ENCODE peak calls at places on chromosomes 16 and 17, in five cellular contexts. G, H, F, X and T are unnamed samples.
A peak's percentile ranks its signal among the peaks of the same experiment; 100 is the strongest.

GRCh38 chr17:75854111-75854748 is 905 bp downstream of the WBP2 start:
- DNase-seq in H (peak; percentile 47), G (peak; percentile 56), F (no peak), X (no peak), T (no peak)

GRCh38 chr16:84119368-84119767 is 2.6 kb upstream of the MBTPS1 start:
- DNase-seq in H (no peak), F (no peak), X (no peak), G (no peak), T (no peak)

GRCh38 chr16:47359478-47359877 is 101.4 kb downstream of the ITFG1 start:
- DNase-seq in F (no peak), G (no peak), X (no peak), H (no peak), T (no peak)

GRCh38 chr17:77282524-77283515 is 142.1 kb downstream of the SEC14L1 start:
- DNase-seq in G (no peak), H (no peak), X (no peak), F (peak; percentile 52), T (no peak)

GRCh38 chr16:48277158-48277557 is 29.8 kb upstream of the ABCC11 start:
- DNase-seq in G (no peak), X (no peak), H (no peak), F (no peak), T (no peak)

GRCh38 chr16:15482068-15482747 is 47.8 kb downstream of the BMERB1 start:
- DNase-seq in X (peak; percentile 19), H (peak; percentile 88), F (peak; percentile 95), G (peak; percentile 93), T (no peak)

GRCh38 chr16:75304521-75305363 is 53.3 kb upstream of the BCAR1 start:
- DNase-seq in H (no peak), X (peak; percentile 41), F (no peak), G (peak; percentile 92), T (no peak)

GRCh38 chr17:74565116-74565515 is 2.2 kb downstream of the CD300H start:
- DNase-seq in X (no peak), G (no peak), F (no peak), H (no peak), T (no peak)

GRCh38 chr16:31899505-31899904 is 25.9 kb downstream of the ZNF267 start:
- DNase-seq in G (no peak), X (no peak), F (no peak), H (no peak), T (no peak)

GRCh38 chr16:4316732-4317461 is 1.0 kb downstream of the GLIS2 start:
- DNase-seq in G (no peak), X (peak; percentile 60), H (peak; percentile 49), F (peak; percentile 66), T (no peak)

GRCh38 chr17:79246226-79246794 is 171.7 kb downstream of the ENGASE start:
- DNase-seq in H (no peak), G (no peak), X (no peak), F (no peak), T (no peak)

GRCh38 chr17:8272421-8272820 is 16.0 kb upstream of the RANGRF start:
- DNase-seq in F (no peak), X (no peak), G (no peak), H (no peak), T (no peak)

GRCh38 chr17:75125984-75126383 is 5.6 kb downstream of the NT5C start:
- DNase-seq in F (peak; percentile 45), H (no peak), G (no peak), X (no peak), T (no peak)

GRCh38 chr16:23296994-23297393 is 5.1 kb upstream of the SCNN1B start:
- DNase-seq in X (no peak), H (peak; percentile 70), G (no peak), F (peak; percentile 3), T (no peak)

GRCh38 chr17:74163271-74163821 is 40.1 kb upstream of the RPL38 start:
- DNase-seq in X (no peak), F (no peak), G (no peak), H (no peak), T (no peak)

GRCh38 chr16:12620150-12620549 is 183.5 kb downstream of the CPPED1 start:
- DNase-seq in X (no peak), F (no peak), H (no peak), G (no peak), T (no peak)

GRCh38 chr16:67284699-67285646 is 5.6 kb downstream of the PLEKHG4 start:
- DNase-seq in X (no peak), H (peak; percentile 79), G (no peak), F (peak; percentile 89), T (peak; percentile 20)

GRCh38 chr16:11023640-11024039 is 79.3 kb downstream of the CLEC16A start:
- DNase-seq in F (no peak), H (no peak), X (no peak), G (no peak), T (no peak)

GRCh38 chr17:6856054-6856453 is 24.5 kb upstream of the TEKT1 start:
- DNase-seq in F (no peak), G (no peak), H (no peak), X (no peak), T (no peak)

GRCh38 chr17:81494984-81495383 is 17.6 kb downstream of the ACTG1 start:
- DNase-seq in H (no peak), F (peak; percentile 90), X (no peak), G (no peak), T (no peak)

GRCh38 chr16:16830973-16831372 is 452.0 kb downstream of the NPIPA7 start:
- DNase-seq in H (no peak), X (no peak), F (no peak), G (no peak), T (no peak)

GRCh38 chr16:85651822-85652430 is 36.8 kb downstream of the GINS2 start:
- DNase-seq in G (no peak), H (no peak), X (no peak), F (peak; percentile 71), T (no peak)

GRCh38 chr16:1313721-1314120 is 4.3 kb downstream of the UBE2I start:
- DNase-seq in G (no peak), X (no peak), F (no peak), H (no peak), T (no peak)

GRCh38 chr17:6494239-6494941 is 50.1 kb downstream of the PIMREG start:
- DNase-seq in H (no peak), G (no peak), X (no peak), F (no peak), T (no peak)

GRCh38 chr17:80789356-80789902 is 202.2 kb upstream of the CHMP6 start:
- DNase-seq in G (peak; percentile 87), F (no peak), X (no peak), H (no peak), T (no peak)